ENCODE peak calls at places on chromosome 12, in six cellular contexts. E, F, Y, V, U and I are unnamed samples.

GRCh38 chr12:20950248-20950647 is 139.7 kb downstream of the SLCO1B3 start:
- DNase-seq in V (no peak), Y (peak; percentile 13), F (no peak), U (peak; percentile 36), E (peak; percentile 44), I (no peak)

GRCh38 chr12:90280564-90281058 is 572.0 kb upstream of the ATP2B1 start:
- DNase-seq in U (no peak), Y (peak; percentile 88), F (no peak), V (no peak), E (peak; percentile 62), I (no peak)

GRCh38 chr12:125299840-125300239 is 234.6 kb downstream of the AACS start:
- DNase-seq in Y (no peak), V (no peak), F (no peak), U (no peak), E (no peak), I (no peak)

GRCh38 chr12:89698607-89699006 is 10.0 kb downstream of the ATP2B1 start:
- DNase-seq in Y (no peak), V (no peak), U (no peak), E (no peak), F (no peak), I (no peak)

GRCh38 chr12:56257491-56258067 is 605 bp downstream of the ANKRD52 start:
- DNase-seq in Y (peak; percentile 43), E (peak; percentile 65), F (peak; percentile 30), U (peak; percentile 80), V (no peak), I (no peak)

GRCh38 chr12:39623919-39624318 is 4.3 kb upstream of the ABCD2 start:
- DNase-seq in U (no peak), F (no peak), E (no peak), Y (no peak), V (no peak), I (no peak)

GRCh38 chr12:24898185-24898584 is 50.7 kb downstream of the BCAT1 start:
- DNase-seq in Y (no peak), U (no peak), F (no peak), E (no peak), V (no peak), I (no peak)

GRCh38 chr12:121295746-121296617 is 527 bp downstream of the CAMKK2 start:
- DNase-seq in E (peak; percentile 42), F (no peak), Y (peak; percentile 35), U (no peak), V (no peak), I (no peak)

GRCh38 chr12:105538880-105539279 is 208.4 kb downstream of the C12orf75 start:
- DNase-seq in V (no peak), E (no peak), Y (no peak), U (no peak), F (no peak), I (no peak)

GRCh38 chr12:1474059-1474537 is 120.3 kb downstream of the FBXL14 start:
- DNase-seq in Y (peak; percentile 99), F (no peak), V (no peak), E (peak; percentile 100), U (no peak), I (no peak)

GRCh38 chr12:15772405-15773018 is 16.7 kb downstream of the EPS8 start:
- DNase-seq in Y (peak; percentile 20), U (peak; percentile 34), E (peak; percentile 59), F (no peak), V (no peak), I (no peak)

GRCh38 chr12:51323317-51323960 is 535 bp downstream of the BIN2 start:
- DNase-seq in V (no peak), F (no peak), E (no peak), Y (no peak), U (no peak), I (peak; percentile 22)

GRCh38 chr12:17802657-17803641 is 287.0 kb downstream of the RERGL start:
- DNase-seq in U (peak; percentile 1), F (no peak), E (no peak), V (no peak), Y (no peak), I (no peak)

GRCh38 chr12:5556033-5556614 is 124.2 kb downstream of the NTF3 start:
- DNase-seq in E (no peak), F (no peak), Y (no peak), U (no peak), V (no peak), I (no peak)

GRCh38 chr12:6703631-6704030 is 3.0 kb upstream of the PIANP start:
- DNase-seq in E (peak; percentile 48), V (no peak), Y (no peak), U (peak; percentile 45), F (no peak), I (no peak)

GRCh38 chr12:132489078-132489601 is 811 bp upstream of the FBRSL1 start:
- DNase-seq in U (peak; percentile 64), F (no peak), E (peak; percentile 17), V (no peak), Y (no peak), I (peak; percentile 66)

GRCh38 chr12:14514154-14514842 is 53.4 kb downstream of the PLBD1 start:
- DNase-seq in Y (peak; percentile 74), V (peak; percentile 57), F (no peak), E (peak; percentile 11), U (peak; percentile 88), I (no peak)

GRCh38 chr12:9750276-9751203 is 10.2 kb downstream of the CD69 start:
- DNase-seq in U (peak; percentile 82), F (no peak), V (no peak), Y (peak; percentile 66), E (peak; percentile 87), I (no peak)

GRCh38 chr12:96196781-96197180 is 2.6 kb downstream of the ELK3 start:
- DNase-seq in Y (peak; percentile 56), F (no peak), U (no peak), E (peak; percentile 73), V (no peak), I (no peak)

GRCh38 chr12:89357297-89357730 is 5.0 kb upstream of the DUSP6 start:
- DNase-seq in V (no peak), U (peak; percentile 91), Y (peak; percentile 81), F (no peak), E (no peak), I (no peak)

GRCh38 chr12:99722690-99723486 is 75.3 kb downstream of the GARIN6 start:
- DNase-seq in V (no peak), U (no peak), F (no peak), E (no peak), Y (no peak), I (no peak)

GRCh38 chr12:28253175-28253641 is 63.0 kb downstream of the CCDC91 start:
- DNase-seq in V (no peak), Y (no peak), E (peak; percentile 54), U (no peak), F (no peak), I (no peak)

GRCh38 chr12:27644446-27644845 is 51.8 kb upstream of the REP15 start:
- DNase-seq in Y (no peak), V (no peak), E (no peak), U (peak; percentile 22), F (no peak), I (no peak)

GRCh38 chr12:4145990-4146859 is 127.3 kb upstream of the CCND2 start:
- DNase-seq in E (no peak), F (no peak), U (no peak), Y (no peak), V (no peak), I (no peak)

GRCh38 chr12:107385518-107385917 is 292.2 kb upstream of the CRY1 start:
- DNase-seq in F (no peak), V (peak; percentile 70), Y (peak; percentile 79), E (peak; percentile 30), U (no peak), I (no peak)